ENCODE peak calls at places on chromosomes 6 and 20, in eight cellular contexts. S is NCI-H2081; J is upper lobe of right lung; F is activated CD8-positive, alpha-beta memory T cell treated with anti-CD3 and anti-CD28 coated beads for 48 hours; V is activated CD4-positive, CD25-positive, alpha-beta regulatory T cell; Y is RWPE2; E is SK-N-DZ; M is activated T-helper 1 cell treated with Interleukin-2 at 50 U/mL for 16 hours. I is an unnamed sample.

GRCh38 chr6:94196891-94197290 is 777.5 kb upstream of the EPHA7 start:
- DNase-seq in S (no peak), J (no peak), F (no peak), V (no peak), Y (no peak), E (no peak), M (no peak), I (no peak)

GRCh38 chr6:37059344-37060194 is 54.1 kb downstream of the FGD2 start:
- DNase-seq in S (no peak), J (peak), F (no peak), V (no peak), Y (peak), E (peak), M (no peak), I (peak)

GRCh38 chr6:31035862-31036497 is 25.7 kb downstream of the MUC22 start:
- DNase-seq in S (no peak), J (no peak), F (no peak), V (no peak), Y (no peak), E (no peak), M (no peak), I (no peak)

GRCh38 chr6:112694986-112695385 is 347.9 kb downstream of the RFPL4B start:
- DNase-seq in S (no peak), J (no peak), F (no peak), V (no peak), Y (no peak), E (no peak), M (no peak), I (no peak)

GRCh38 chr6:14530385-14530784 is 412.8 kb downstream of the CD83 start:
- DNase-seq in S (no peak), J (no peak), F (no peak), V (no peak), Y (no peak), E (no peak), M (no peak), I (no peak)

GRCh38 chr6:30219244-30219643 is 6.0 kb upstream of the TRIM26 start:
- DNase-seq in S (peak), J (no peak), F (no peak), V (peak), Y (no peak), E (peak), M (peak), I (peak)

GRCh38 chr6:29651413-29652197 is 5.3 kb upstream of the MOG start:
- DNase-seq in S (peak), J (no peak), F (no peak), V (no peak), Y (no peak), E (peak), M (no peak), I (peak)

GRCh38 chr20:37288091-37288490 is 1.4 kb upstream of the MANBAL start:
- DNase-seq in S (no peak), J (no peak), F (no peak), V (no peak), Y (peak), E (no peak), M (no peak), I (no peak)

GRCh38 chr6:126071000-126071647 is 84.8 kb downstream of the TRMT11 start:
- DNase-seq in S (no peak), J (no peak), F (no peak), V (no peak), Y (no peak), E (no peak), M (no peak), I (no peak)

GRCh38 chr6:15063253-15063853 is 182.5 kb upstream of the JARID2 start:
- DNase-seq in S (no peak), J (peak), F (no peak), V (no peak), Y (no peak), E (no peak), M (no peak), I (no peak)

GRCh38 chr6:108260126-108260808 is 573 bp downstream of the SNX3 start:
- DNase-seq in S (no peak), J (peak), F (no peak), V (no peak), Y (no peak), E (peak), M (no peak), I (peak)

GRCh38 chr6:2344319-2344905 is 99.0 kb upstream of the GMDS start:
- DNase-seq in S (no peak), J (no peak), F (no peak), V (no peak), Y (no peak), E (no peak), M (no peak), I (no peak)

GRCh38 chr20:48826883-48827771 is 672 bp downstream of the PREX1 start:
- DNase-seq in S (peak), J (peak), F (no peak), V (no peak), Y (peak), E (no peak), M (no peak), I (no peak)

GRCh38 chr6:40350193-40350941 is 236.8 kb downstream of the LRFN2 start:
- DNase-seq in S (no peak), J (no peak), F (no peak), V (no peak), Y (no peak), E (no peak), M (no peak), I (no peak)

GRCh38 chr20:57695012-57695411 is 14.8 kb downstream of the PMEPA1 start:
- DNase-seq in S (no peak), J (peak), F (no peak), V (no peak), Y (peak), E (no peak), M (no peak), I (no peak)

GRCh38 chr20:38854654-38855066 is 49.2 kb downstream of the PPP1R16B start:
- DNase-seq in S (no peak), J (no peak), F (no peak), V (no peak), Y (no peak), E (no peak), M (no peak), I (no peak)

GRCh38 chr6:75154973-75155372 is 50.9 kb downstream of the COL12A1 start:
- DNase-seq in S (no peak), J (no peak), F (no peak), V (no peak), Y (no peak), E (no peak), M (no peak), I (no peak)

GRCh38 chr6:95649451-95649850 is 72.1 kb downstream of the MANEA start:
- DNase-seq in S (no peak), J (no peak), F (no peak), V (no peak), Y (no peak), E (no peak), M (no peak), I (no peak)

GRCh38 chr6:52304917-52305316 is 20.4 kb upstream of the MCM3 start:
- DNase-seq in S (no peak), J (no peak), F (no peak), V (no peak), Y (no peak), E (no peak), M (no peak), I (no peak)

GRCh38 chr20:10433623-10434466 is at the start of gene MKKS:
- DNase-seq in S (peak), J (peak), F (peak), V (peak), Y (peak), E (peak), M (peak), I (peak)

GRCh38 chr20:44904377-44904776 is 5.5 kb upstream of the PABPC1L start:
- DNase-seq in S (no peak), J (no peak), F (no peak), V (no peak), Y (no peak), E (no peak), M (no peak), I (no peak)

GRCh38 chr6:29487660-29488059 is at the start of gene MAS1L:
- DNase-seq in S (no peak), J (no peak), F (no peak), V (no peak), Y (no peak), E (no peak), M (no peak), I (no peak)

GRCh38 chr6:132322398-132322797 is 78.9 kb downstream of the MOXD1 start:
- DNase-seq in S (no peak), J (no peak), F (no peak), V (no peak), Y (no peak), E (no peak), M (no peak), I (no peak)

GRCh38 chr6:150004101-150004782 is 21.1 kb downstream of the RAET1L start:
- DNase-seq in S (no peak), J (no peak), F (no peak), V (no peak), Y (no peak), E (no peak), M (no peak), I (no peak)

GRCh38 chr6:22392711-22393110 is 95.9 kb upstream of the PRL start:
- DNase-seq in S (no peak), J (no peak), F (no peak), V (no peak), Y (no peak), E (no peak), M (no peak), I (no peak)

GRCh38 chr20:57398231-57398821 is 7.1 kb downstream of the RBM38 start:
- DNase-seq in S (peak), J (peak), F (peak), V (peak), Y (no peak), E (no peak), M (peak), I (peak)

GRCh38 chr20:37534401-37535157 is 6.9 kb upstream of the BLCAP start:
- DNase-seq in S (peak), J (no peak), F (no peak), V (peak), Y (peak), E (peak), M (no peak), I (peak)

GRCh38 chr6:157912326-157912725 is 69.3 kb upstream of the SYNJ2 start:
- DNase-seq in S (no peak), J (no peak), F (no peak), V (no peak), Y (no peak), E (no peak), M (no peak), I (no peak)

GRCh38 chr6:42217165-42217522 is 517 bp downstream of the MRPS10 start:
- DNase-seq in S (no peak), J (no peak), F (no peak), V (no peak), Y (no peak), E (no peak), M (no peak), I (no peak)